ENCODE peak calls at places on chromosomes 3 and 15, in four cellular contexts. V is HTR-8/SVneo, Z is adrenal gland, N is nephron progenitor cell. O is an unnamed sample.

GRCh38 chr15:52408823-52409222 is 113.2 kb upstream of the MYO5C start:
- DNase-seq in V (no peak), Z (no peak), N (no peak), O (no peak)

GRCh38 chr3:41304603-41305002 is 105.3 kb downstream of the CTNNB1 start:
- DNase-seq in V (no peak), Z (peak), N (no peak), O (no peak)

GRCh38 chr15:89174476-89174875 is 46.9 kb downstream of the RLBP1 start:
- DNase-seq in V (no peak), Z (no peak), N (no peak), O (no peak)

GRCh38 chr15:88571153-88572029 is 24.9 kb upstream of the DET1 start:
- DNase-seq in V (no peak), Z (peak), N (no peak), O (no peak)

GRCh38 chr3:188380722-188381121 is 226.8 kb downstream of the LPP start:
- DNase-seq in V (no peak), Z (no peak), N (no peak), O (no peak)

GRCh38 chr15:39125904-39126303 is 455.0 kb upstream of the THBS1 start:
- DNase-seq in V (peak), Z (no peak), N (peak), O (no peak)

GRCh38 chr3:20310629-20311028 is 124.6 kb upstream of the SGO1 start:
- DNase-seq in V (no peak), Z (no peak), N (no peak), O (no peak)

GRCh38 chr3:98966862-98967554 is 65.5 kb upstream of the DCBLD2 start:
- DNase-seq in V (no peak), Z (no peak), N (no peak), O (no peak)

GRCh38 chr15:71707230-71708051 is 102.9 kb upstream of the NR2E3 start:
- DNase-seq in V (no peak), Z (peak), N (no peak), O (no peak)

GRCh38 chr3:12719984-12720656 is 38.9 kb downstream of the TMEM40 start:
- DNase-seq in V (peak), Z (peak), N (peak), O (peak)

GRCh38 chr3:129462365-129462968 is 22.4 kb downstream of the IFT122 start:
- DNase-seq in V (no peak), Z (no peak), N (no peak), O (no peak)

GRCh38 chr3:50503504-50503903 is at the start of gene CACNA2D2:
- DNase-seq in V (peak), Z (no peak), N (peak), O (no peak)

GRCh38 chr15:71746719-71747118 is 63.6 kb upstream of the NR2E3 start:
- DNase-seq in V (no peak), Z (no peak), N (no peak), O (no peak)

GRCh38 chr3:50154840-50155490 is at the start of gene SEMA3F:
- DNase-seq in V (peak), Z (peak), N (peak), O (peak)

GRCh38 chr3:9903238-9903624 is 583 bp downstream of the IL17RE start:
- DNase-seq in V (no peak), Z (no peak), N (no peak), O (no peak)

O was measured in H54.